ENCODE peak calls at places on chromosomes 6 and 20, in nine cellular contexts. C is fibroblast of pulmonary artery, I is DND-41, R is tibial nerve, E is B cell, T is breast epithelium, J is bronchial epithelial cell, V is OCI-LY7, A is heart right ventricle. B is an unnamed sample.

GRCh38 chr6:37705239-37706051 is 7.8 kb upstream of the MDGA1 start:
- DNase-seq in T (peak), A (peak), E (peak), R (peak), C (peak), I (no peak), J (peak), V (no peak), B (peak)

GRCh38 chr20:3276400-3277015 is 37.5 kb upstream of the SLC4A11 start:
- DNase-seq in J (peak), C (peak), A (no peak), V (peak), E (no peak), R (no peak), I (no peak), T (no peak), B (no peak)

GRCh38 chr6:42197574-42198362 is 3.0 kb upstream of the GUCA1B start:
- DNase-seq in J (peak), R (no peak), E (no peak), A (no peak), C (peak), V (no peak), I (no peak), T (no peak), B (no peak)

GRCh38 chr20:29878281-29878741 is 1379.2 kb upstream of the DEFB115 start:
- DNase-seq in E (no peak), J (peak), R (no peak), V (no peak), C (peak), I (no peak), A (peak), T (peak), B (no peak)

GRCh38 chr6:154951400-154952200 is 43.5 kb upstream of the TIAM2 start:
- DNase-seq in R (no peak), J (peak), E (peak), V (peak), T (no peak), C (no peak), I (peak), A (no peak), B (no peak)

GRCh38 chr6:150207931-150208570 is 65.2 kb downstream of the PPP1R14C start:
- DNase-seq in A (no peak), V (no peak), I (no peak), C (peak), T (no peak), J (peak), R (no peak), E (no peak), B (peak)

GRCh38 chr6:32956176-32956575 is 3.3 kb upstream of the HLA-DMA start:
- DNase-seq in C (no peak), T (no peak), A (no peak), J (no peak), V (peak), R (no peak), E (no peak), I (no peak), B (no peak)

GRCh38 chr6:16064687-16065086 is 64.2 kb upstream of the MYLIP start:
- DNase-seq in E (no peak), V (no peak), J (no peak), I (no peak), C (no peak), T (no peak), R (no peak), A (no peak), B (no peak)

DNA sequence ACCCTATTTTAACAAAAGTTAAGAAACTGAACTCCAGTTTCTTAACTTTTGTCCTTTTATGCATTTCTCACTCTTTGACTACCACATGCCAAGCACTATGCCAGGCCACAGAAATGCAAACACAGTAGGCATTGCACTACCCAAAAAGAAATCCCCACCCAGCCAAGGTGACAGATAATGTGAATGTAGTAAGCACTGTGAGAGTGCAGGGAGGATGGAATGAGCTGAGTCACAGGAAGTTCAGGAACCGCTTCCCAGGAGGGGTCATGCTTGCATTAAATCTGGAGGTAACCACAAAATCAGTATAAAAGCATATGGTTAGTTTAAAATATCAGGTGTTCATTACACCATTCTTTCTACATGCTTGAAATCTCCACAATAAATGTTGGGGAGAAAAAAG is 20.1 kb upstream of the FAM83C start:
- DNase-seq in R (no peak), J (peak), E (no peak), A (no peak), T (no peak), V (no peak), C (peak), I (no peak), B (no peak)
- TF ChIP-seq CTCF in R (no peak), J (no peak), E (no peak), A (no peak), T (no peak), V (no peak), C (no peak), I (no peak), B (no peak)

DNA sequence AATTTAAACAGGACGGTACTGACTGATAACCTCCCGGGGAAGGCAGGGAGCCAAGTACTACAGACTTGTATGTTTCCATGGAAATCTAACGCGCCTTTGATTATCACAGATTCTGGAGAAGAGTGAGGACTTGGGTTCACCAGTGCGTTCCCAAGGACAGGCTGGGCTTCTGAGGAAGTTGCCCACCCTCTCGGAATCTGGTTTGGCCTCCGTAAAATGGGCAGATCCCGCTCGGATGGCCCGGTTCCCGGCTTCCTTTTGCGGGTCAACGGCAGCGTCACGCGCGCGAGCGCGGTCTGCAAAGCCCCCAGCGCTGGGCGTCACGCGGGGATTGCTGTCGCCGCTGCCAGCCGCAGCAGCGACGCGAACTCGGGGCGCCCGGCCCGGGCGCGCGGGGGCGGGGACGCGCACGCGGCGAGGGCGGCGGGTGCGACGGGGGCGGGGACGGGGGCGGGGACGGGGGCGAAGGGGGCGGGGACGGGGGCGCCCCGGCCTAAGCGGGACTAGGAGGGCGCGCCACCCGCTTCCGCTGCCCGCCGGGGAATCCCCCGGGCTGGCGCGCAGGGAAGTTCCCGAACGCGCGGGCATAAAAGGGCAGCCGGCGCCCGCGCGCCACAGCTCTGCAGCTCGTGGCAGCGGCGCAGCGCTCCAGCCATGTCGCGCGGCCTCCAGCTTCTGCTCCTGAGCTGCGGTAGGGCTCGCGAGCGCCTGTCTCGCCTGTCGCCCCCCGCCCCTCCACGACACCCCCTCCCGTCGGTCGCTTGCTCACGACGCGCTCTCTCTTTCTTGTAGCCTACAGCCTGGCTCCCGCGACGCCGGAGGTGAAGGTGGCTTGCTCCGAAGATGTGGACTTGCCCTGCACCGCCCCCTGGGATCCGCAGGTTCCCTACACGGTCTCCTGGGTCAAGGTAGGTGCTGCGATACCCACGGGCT is at the start of gene CD83:
- DNase-seq in J (no peak), V (peak), R (no peak), A (peak), T (no peak), C (peak), I (peak), E (peak), B (no peak)
- TF ChIP-seq CTCF in J (peak), V (peak), R (no peak), A (no peak), T (no peak), C (no peak), I (peak), E (no peak), B (no peak)

GRCh38 chr6:17091122-17091521 is 10.7 kb upstream of the STMND1 start:
- DNase-seq in C (peak), A (no peak), E (no peak), R (no peak), J (no peak), T (no peak), I (no peak), V (no peak), B (no peak)
- TF ChIP-seq CTCF in C (peak), A (no peak), E (no peak), R (peak), J (peak), T (peak), I (no peak), V (peak), B (no peak)

GRCh38 chr20:16574656-16575355 is 1.6 kb upstream of the KIF16B start:
- DNase-seq in I (no peak), C (peak), E (peak), A (peak), V (peak), J (peak), R (peak), T (peak), B (peak)

GRCh38 chr20:16576219-16576618 is 3.0 kb upstream of the KIF16B start:
- DNase-seq in J (no peak), A (no peak), R (no peak), I (no peak), V (no peak), E (no peak), C (no peak), T (no peak), B (no peak)

GRCh38 chr20:16575390-16576140 is 2.3 kb upstream of the KIF16B start:
- DNase-seq in J (no peak), C (no peak), A (no peak), V (peak), R (no peak), E (no peak), T (no peak), I (no peak), B (no peak)

GRCh38 chr20:16571333-16571732 is 1.9 kb downstream of the KIF16B start:
- DNase-seq in A (no peak), I (no peak), V (no peak), E (no peak), T (no peak), C (no peak), J (peak), R (no peak), B (no peak)

GRCh38 chr20:16573011-16573965 is at the start of gene KIF16B:
- DNase-seq in E (peak), V (peak), A (peak), C (peak), T (peak), R (peak), I (no peak), J (peak), B (peak)
- TF ChIP-seq CTCF in E (no peak), V (peak), A (peak), C (no peak), T (no peak), R (peak), I (no peak), J (peak), B (no peak)

GRCh38 chr6:151215999-151216398 is 23.8 kb upstream of the AKAP12 start:
- DNase-seq in C (no peak), E (no peak), R (no peak), I (no peak), V (no peak), J (no peak), T (no peak), A (no peak), B (no peak)
- TF ChIP-seq CTCF in C (no peak), E (no peak), R (no peak), I (no peak), V (no peak), J (no peak), T (no peak), A (no peak), B (no peak)

GRCh38 chr6:157282279-157282678 is 41.0 kb downstream of the TMEM242 start:
- DNase-seq in E (no peak), A (no peak), R (no peak), J (no peak), V (no peak), I (no peak), T (no peak), C (no peak), B (peak)

GRCh38 chr6:157281570-157281969 is 41.7 kb downstream of the TMEM242 start:
- DNase-seq in T (no peak), A (no peak), E (peak), R (no peak), I (no peak), J (no peak), C (peak), V (peak), B (no peak)

GRCh38 chr6:157283900-157284737 is 39.2 kb downstream of the TMEM242 start:
- DNase-seq in I (no peak), A (no peak), T (no peak), C (no peak), E (no peak), V (no peak), R (no peak), J (no peak), B (no peak)

GRCh38 chr6:157284738-157285421 is 38.4 kb downstream of the TMEM242 start:
- DNase-seq in C (no peak), R (no peak), V (no peak), T (no peak), J (no peak), E (no peak), I (no peak), A (no peak), B (no peak)

DNA sequence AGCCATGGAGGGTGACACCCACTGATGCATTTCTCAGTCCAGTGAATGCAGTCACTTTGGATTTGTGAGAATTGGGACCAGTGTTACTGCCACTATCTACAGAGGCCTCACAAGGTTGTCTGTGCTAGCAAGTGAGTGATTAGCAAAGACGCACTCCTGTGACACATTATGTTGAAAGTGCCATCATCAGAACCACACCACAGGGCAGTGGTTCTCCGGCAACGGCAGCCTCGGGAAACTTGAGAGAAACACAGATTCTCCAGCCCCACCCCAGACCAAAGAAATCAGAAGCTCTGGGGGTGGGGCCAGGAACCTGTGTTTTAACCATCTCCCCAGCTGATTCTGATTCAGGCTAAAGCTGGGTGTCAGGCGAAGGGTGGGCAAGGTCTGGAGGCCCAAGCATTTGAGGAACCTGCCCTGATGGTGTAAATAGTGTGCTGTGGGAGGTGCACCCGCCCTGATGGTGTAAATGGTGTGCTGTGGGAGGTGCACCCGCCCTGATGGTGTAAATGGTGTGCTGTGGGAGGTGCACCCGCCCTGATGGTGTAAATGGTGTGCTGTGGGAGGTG is 39.9 kb downstream of the TMEM242 start:
- DNase-seq in A (no peak), C (no peak), J (no peak), I (no peak), E (no peak), V (no peak), R (no peak), T (no peak), B (no peak)
- TF ChIP-seq CTCF in A (no peak), C (no peak), J (no peak), I (no peak), E (no peak), V (no peak), R (no peak), T (no peak), B (no peak)

DNA sequence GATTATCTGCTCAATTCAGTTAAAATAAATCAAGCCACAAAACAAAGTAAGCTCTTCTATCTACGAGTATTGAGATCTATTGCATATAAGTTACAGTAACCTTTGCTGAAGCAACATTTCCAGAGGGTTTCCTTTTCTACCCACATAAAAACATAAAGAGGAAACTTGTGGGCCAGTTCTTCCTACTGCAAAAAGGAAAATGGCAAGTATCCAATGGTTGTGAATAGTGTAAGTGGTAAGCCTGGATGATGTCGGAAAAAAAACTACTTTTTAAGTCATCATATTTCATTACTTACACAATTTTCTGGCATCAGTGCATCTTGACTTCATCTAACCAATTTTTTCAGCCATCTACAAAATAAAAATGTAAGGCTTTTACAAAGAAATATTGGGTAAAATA is 126.4 kb upstream of the HMGCLL1 start:
- DNase-seq in I (no peak), R (no peak), E (no peak), C (peak), T (no peak), J (no peak), A (no peak), V (no peak), B (no peak)
- TF ChIP-seq CTCF in I (no peak), R (no peak), E (no peak), C (no peak), T (no peak), J (no peak), A (no peak), V (no peak), B (no peak)

GRCh38 chr6:10465633-10466499 is 51.0 kb upstream of the TFAP2A start:
- DNase-seq in C (peak), V (peak), A (no peak), R (no peak), E (peak), J (peak), I (peak), T (no peak), B (no peak)
- TF ChIP-seq CTCF in C (peak), V (peak), A (peak), R (no peak), E (peak), J (peak), I (peak), T (no peak), B (no peak)

GRCh38 chr6:31877651-31878161 is 1.1 kb downstream of the SLC44A4 start:
- DNase-seq in I (no peak), V (no peak), J (no peak), C (no peak), T (peak), R (no peak), E (no peak), A (no peak), B (no peak)
- TF ChIP-seq CTCF in I (no peak), V (no peak), J (no peak), C (no peak), T (no peak), R (no peak), E (no peak), A (no peak), B (no peak)

GRCh38 chr6:30013296-30013922 is 47.7 kb upstream of the POLR1H start:
- DNase-seq in C (peak), T (no peak), E (peak), J (no peak), R (no peak), I (peak), V (peak), A (peak), B (no peak)
- TF ChIP-seq CTCF in C (peak), T (no peak), E (peak), J (peak), R (peak), I (peak), V (peak), A (peak), B (no peak)

B was measured in lower leg skin.